ENCODE peak calls at places on chromosomes 4 and X, in five cellular contexts. A is HEK293T, H is HepG2, R is NT2/D1, Y is GM12878. B is an unnamed sample.

GRCh38 chrX:2712428-2712827 is 21.3 kb downstream of the CD99 start:
- DNase-seq in Y (no peak), H (no peak), R (no peak), A (no peak), B (no peak)

GRCh38 chr4:26342328-26343040 is 21.7 kb downstream of the RBPJ start:
- DNase-seq in A (peak), H (peak), R (no peak), Y (no peak), B (no peak)

GRCh38 chrX:147917700-147918694 is 6.3 kb downstream of the FMR1 start:
- DNase-seq in R (no peak), Y (peak), A (no peak), H (no peak), B (no peak)

GRCh38 chr4:120304801-120305200 is 238.2 kb upstream of the MAD2L1 start:
- DNase-seq in A (no peak), H (no peak), R (no peak), Y (no peak), B (no peak)

GRCh38 chr4:173214231-173214630 is 45.6 kb downstream of the GALNT7 start:
- DNase-seq in H (no peak), R (no peak), Y (no peak), A (no peak), B (no peak)

GRCh38 chrX:122868626-122869025 is 315.5 kb upstream of the GRIA3 start:
- DNase-seq in R (no peak), H (no peak), A (no peak), Y (no peak), B (no peak)

GRCh38 chrX:136209751-136210150 is 41.4 kb downstream of the MAP7D3 start:
- DNase-seq in R (no peak), A (no peak), Y (no peak), H (no peak), B (no peak)

GRCh38 chr4:64581422-64581821 is 172.2 kb upstream of the TECRL start:
- DNase-seq in R (no peak), Y (no peak), H (no peak), A (no peak), B (no peak)

GRCh38 chrX:38172596-38172995 is 48.1 kb downstream of the SRPX start:
- DNase-seq in A (no peak), R (no peak), H (no peak), Y (no peak), B (no peak)

GRCh38 chr4:86302242-86302641 is 57.6 kb downstream of the MAPK10 start:
- DNase-seq in Y (no peak), R (no peak), A (no peak), H (peak), B (no peak)

GRCh38 chr4:134122903-134123302 is 78.7 kb downstream of the PABPC4L start:
- DNase-seq in R (no peak), A (no peak), H (no peak), Y (no peak), B (no peak)

GRCh38 chrX:136639506-136640176 is 8.3 kb upstream of the CD40LG start:
- DNase-seq in R (no peak), H (no peak), Y (no peak), A (no peak), B (no peak)

GRCh38 chr4:139760558-139760957 is 94.9 kb downstream of the MGST2 start:
- DNase-seq in R (no peak), Y (no peak), A (no peak), H (no peak), B (no peak)

GRCh38 chr4:117560329-117560728 is 474.0 kb upstream of the NDST3 start:
- DNase-seq in H (no peak), R (no peak), A (no peak), Y (no peak), B (no peak)

GRCh38 chr4:137664055-137664405 is 131.7 kb upstream of the PCDH18 start:
- DNase-seq in H (no peak), Y (no peak), A (no peak), R (no peak), B (no peak)

GRCh38 chr4:8932884-8933283 is 61.2 kb upstream of the HMX1 start:
- DNase-seq in A (no peak), H (no peak), Y (no peak), R (no peak), B (no peak)

GRCh38 chrX:1444896-1445480 is 7.7 kb downstream of the ASMTL start:
- DNase-seq in H (no peak), A (no peak), R (no peak), Y (no peak), B (no peak)

GRCh38 chr4:186586190-186586589 is 30.8 kb upstream of the MTNR1A start:
- DNase-seq in Y (no peak), A (no peak), R (no peak), H (no peak), B (no peak)

GRCh38 chr4:186584912-186585311 is 29.5 kb upstream of the MTNR1A start:
- DNase-seq in A (no peak), Y (no peak), R (no peak), H (no peak), B (no peak)

GRCh38 chr4:186591651-186592050 is 36.3 kb upstream of the MTNR1A start:
- DNase-seq in A (no peak), R (no peak), H (no peak), Y (no peak), B (no peak)

GRCh38 chr4:186588503-186588902 is 33.1 kb upstream of the MTNR1A start:
- DNase-seq in R (no peak), A (no peak), H (no peak), Y (no peak), B (peak)

GRCh38 chr4:186587416-186588018 is 32.1 kb upstream of the MTNR1A start:
- DNase-seq in H (peak), R (peak), Y (no peak), A (peak), B (no peak)
- TF ChIP-seq SUZ12 in H (no peak), R (no peak), Y (no peak), A (no peak), B (no peak)

DNA sequence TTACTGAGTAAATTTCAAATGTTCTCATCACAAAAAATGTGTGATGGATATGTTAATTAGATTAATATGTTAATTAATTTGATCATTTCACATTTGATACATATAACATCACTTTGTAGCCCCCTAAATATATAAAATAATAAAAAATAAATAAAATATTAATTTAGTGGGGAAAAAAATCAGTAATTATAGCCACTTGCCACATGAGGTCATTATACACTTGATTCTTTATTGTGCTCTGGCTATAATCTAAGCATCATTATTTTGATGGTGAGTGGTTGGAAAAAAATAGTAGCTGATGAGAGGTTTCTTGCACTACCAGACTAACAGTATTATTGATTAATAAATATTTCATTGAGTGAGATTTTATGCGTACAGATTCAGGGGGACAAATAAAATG is 57.4 kb downstream of the DCK start:
- DNase-seq in R (no peak), H (no peak), A (no peak), Y (no peak), B (no peak)
- TF ChIP-seq SUZ12 in R (no peak), H (no peak), A (no peak), Y (no peak), B (no peak)

GRCh38 chr4:123706961-123707360 is 310.4 kb downstream of the SPRY1 start:
- DNase-seq in Y (no peak), A (no peak), R (no peak), H (no peak), B (no peak)
- TF ChIP-seq SUZ12 in Y (no peak), A (no peak), R (no peak), H (no peak), B (no peak)

GRCh38 chr4:146978641-146979040 is 33.0 kb upstream of the TTC29 start:
- DNase-seq in R (no peak), Y (no peak), A (no peak), H (no peak), B (no peak)
- TF ChIP-seq SUZ12 in R (no peak), Y (no peak), A (no peak), H (no peak), B (no peak)

GRCh38 chr4:6909970-6910339 is 329 bp downstream of the TBC1D14 start:
- DNase-seq in Y (no peak), A (no peak), R (no peak), H (no peak), B (no peak)
- TF ChIP-seq SUZ12 in Y (no peak), A (no peak), R (no peak), H (no peak), B (no peak)

GRCh38 chr4:118950929-118951570 is 62.4 kb downstream of the SYNPO2 start:
- DNase-seq in H (no peak), A (no peak), Y (no peak), R (no peak), B (no peak)

GRCh38 chr4:118954246-118954645 is 65.6 kb downstream of the SYNPO2 start:
- DNase-seq in R (no peak), A (no peak), H (no peak), Y (no peak), B (no peak)

GRCh38 chr4:118957683-118958082 is 69.0 kb downstream of the SYNPO2 start:
- DNase-seq in Y (no peak), R (no peak), H (no peak), A (no peak), B (no peak)

GRCh38 chr4:118953276-118953675 is 64.6 kb downstream of the SYNPO2 start:
- DNase-seq in A (no peak), H (no peak), Y (no peak), R (no peak), B (no peak)

DNA sequence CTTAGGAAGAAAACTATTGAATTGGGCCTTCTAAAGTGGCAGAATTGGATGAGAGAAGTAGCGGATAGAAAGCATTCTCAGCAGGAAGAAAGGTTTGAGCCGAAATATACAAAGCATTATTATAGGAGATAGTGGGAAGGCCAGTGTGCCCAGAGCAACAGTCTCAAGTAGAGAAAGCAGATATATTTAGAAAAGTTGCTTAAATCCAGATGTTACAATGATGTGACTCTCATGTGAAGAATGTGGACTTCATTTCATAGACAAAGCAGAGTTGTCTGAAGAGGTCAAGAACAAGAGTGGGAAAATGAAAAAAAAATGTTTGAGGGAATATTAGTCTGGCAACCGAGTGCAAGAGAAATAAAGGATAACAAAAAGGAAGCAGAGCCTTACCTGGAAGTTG is 66.9 kb downstream of the SYNPO2 start:
- DNase-seq in A (no peak), H (no peak), R (no peak), Y (no peak), B (no peak)
- TF ChIP-seq SUZ12 in A (no peak), H (no peak), R (no peak), Y (no peak), B (no peak)

DNA sequence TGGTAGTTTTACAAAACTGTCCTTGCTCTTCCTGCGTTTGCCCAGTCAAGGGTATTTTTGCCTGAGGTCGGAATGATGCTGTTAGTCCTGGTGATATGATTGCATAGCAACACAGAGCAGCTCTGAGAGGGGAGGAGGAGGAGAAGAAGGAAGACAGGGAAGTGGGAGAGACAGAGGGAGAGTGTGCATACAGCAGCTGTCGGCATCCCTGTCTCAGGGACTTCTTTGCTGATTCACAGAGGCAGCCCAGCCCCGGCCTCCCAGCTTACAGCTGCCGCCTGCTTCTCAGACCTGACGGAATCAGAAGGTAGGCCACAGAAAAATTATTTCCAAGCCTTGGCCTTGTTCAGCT is 230 bp downstream of the DRP2 start:
- DNase-seq in R (no peak), H (no peak), Y (no peak), A (no peak), B (no peak)
- TF ChIP-seq SUZ12 in R (no peak), H (no peak), Y (no peak), A (no peak), B (no peak)

GRCh38 chr4:38601244-38601915 is 62.6 kb upstream of the KLF3 start:
- DNase-seq in A (no peak), H (peak), R (no peak), Y (no peak), B (no peak)
- TF ChIP-seq SUZ12 in A (no peak), H (no peak), R (no peak), Y (no peak), B (no peak)

GRCh38 chr4:91502365-91502764 is 801.4 kb upstream of the GRID2 start:
- DNase-seq in A (peak), Y (no peak), H (peak), R (peak), B (no peak)
- TF ChIP-seq SUZ12 in A (no peak), Y (no peak), H (no peak), R (no peak), B (no peak)

DNA sequence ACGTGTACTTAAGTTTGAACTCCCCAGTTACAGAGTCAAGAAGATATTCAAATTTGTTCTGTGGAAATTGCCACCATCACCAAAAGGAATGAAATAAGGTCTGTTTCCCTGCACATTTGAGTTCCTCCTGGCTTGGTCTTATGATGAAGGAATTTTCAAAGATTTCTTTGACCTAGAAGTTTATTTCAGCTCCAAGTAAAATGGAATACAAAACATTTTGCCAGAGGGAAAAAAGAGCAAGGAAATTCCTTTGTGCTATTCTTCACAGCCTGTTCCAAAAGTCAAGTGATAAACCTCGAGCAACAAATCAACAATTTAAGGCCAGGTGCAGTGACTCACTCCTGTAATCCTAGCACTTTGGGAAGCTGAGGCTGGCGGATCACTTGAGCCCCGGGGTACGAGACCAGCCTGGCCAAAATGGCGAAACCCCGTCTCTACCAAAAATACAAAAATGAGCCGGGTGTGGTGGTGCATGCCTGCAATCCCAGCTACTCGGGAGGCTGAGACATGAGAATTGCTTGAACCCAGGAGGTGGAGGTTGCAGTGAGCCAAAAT is 3.4 kb downstream of the NKRF start:
- DNase-seq in Y (no peak), H (no peak), R (no peak), A (no peak), B (no peak)
- TF ChIP-seq SUZ12 in Y (no peak), H (no peak), R (no peak), A (no peak), B (no peak)